ENCODE peak calls at places on chromosomes 13 and 19, in nine cellular contexts. O is fibroblast of the aortic adventitia, F is foreskin fibroblast, G is heart left ventricle, C is A549, M is ovary, L is astrocyte of the spinal cord, R is AG09319, A is mammary epithelial cell. J is an unnamed sample.

GRCh38 chr19:5130371-5131030 is 161.6 kb downstream of the KDM4B start:
- DNase-seq in O (no peak), F (no peak), G (no peak), C (no peak), M (no peak), L (no peak), R (no peak), A (no peak), J (no peak)

GRCh38 chr19:45130888-45131615 is 29.7 kb downstream of the NKPD1 start:
- DNase-seq in O (no peak), F (no peak), G (no peak), C (peak), M (no peak), L (peak), R (no peak), A (peak), J (no peak)

GRCh38 chr13:89052699-89053098 is 1381.5 kb downstream of the SLITRK5 start:
- DNase-seq in O (no peak), F (no peak), G (no peak), C (no peak), M (no peak), L (no peak), R (no peak), A (no peak), J (no peak)

GRCh38 chr13:113819731-113820715 is 43.9 kb downstream of the GAS6 start:
- DNase-seq in O (no peak), F (no peak), G (peak), C (no peak), M (peak), L (peak), R (no peak), A (no peak), J (no peak)

GRCh38 chr13:28475916-28476725 is 18.8 kb downstream of the FLT1 start:
- DNase-seq in O (peak), F (peak), G (no peak), C (no peak), M (no peak), L (peak), R (peak), A (peak), J (peak)

GRCh38 chr19:39052243-39052746 is 19.9 kb upstream of the FBXO27 start:
- DNase-seq in O (peak), F (peak), G (peak), C (peak), M (peak), L (peak), R (no peak), A (peak), J (no peak)

GRCh38 chr13:53197424-53197823 is 168.8 kb downstream of the OLFM4 start:
- DNase-seq in O (no peak), F (no peak), G (no peak), C (no peak), M (no peak), L (no peak), R (no peak), A (no peak), J (no peak)

GRCh38 chr13:99740261-99740979 is 231.1 kb downstream of the ZIC5 start:
- DNase-seq in O (no peak), F (peak), G (no peak), C (no peak), M (no peak), L (no peak), R (no peak), A (no peak), J (no peak)

GRCh38 chr13:106352850-106353249 is 182.6 kb downstream of the EFNB2 start:
- DNase-seq in O (no peak), F (no peak), G (no peak), C (no peak), M (no peak), L (no peak), R (no peak), A (no peak), J (no peak)

GRCh38 chr13:107296804-107297203 is 728.9 kb upstream of the ARGLU1 start:
- DNase-seq in O (peak), F (no peak), G (no peak), C (no peak), M (no peak), L (peak), R (no peak), A (no peak), J (no peak)

GRCh38 chr13:110379905-110380341 is 72.8 kb downstream of the COL4A2 start:
- DNase-seq in O (peak), F (peak), G (no peak), C (no peak), M (no peak), L (peak), R (no peak), A (no peak), J (peak)

GRCh38 chr19:16226878-16227836 is 29.4 kb downstream of the AP1M1 start:
- DNase-seq in O (no peak), F (no peak), G (peak), C (no peak), M (no peak), L (no peak), R (no peak), A (no peak), J (no peak)

GRCh38 chr19:36040495-36040894 is 7.8 kb upstream of the CLIP3 start:
- DNase-seq in O (no peak), F (no peak), G (no peak), C (no peak), M (no peak), L (no peak), R (no peak), A (no peak), J (no peak)

GRCh38 chr19:29019403-29019802 is 193.5 kb downstream of the UQCRFS1 start:
- DNase-seq in O (no peak), F (no peak), G (no peak), C (no peak), M (no peak), L (no peak), R (no peak), A (no peak), J (no peak)

GRCh38 chr19:45558399-45558878 is 26.2 kb downstream of the OPA3 start:
- DNase-seq in O (peak), F (no peak), G (no peak), C (peak), M (no peak), L (peak), R (no peak), A (peak), J (no peak)

GRCh38 chr19:33819496-33819874 is 22.8 kb downstream of the KCTD15 start:
- DNase-seq in O (no peak), F (no peak), G (no peak), C (no peak), M (no peak), L (peak), R (no peak), A (no peak), J (no peak)

GRCh38 chr19:29672933-29673336 is 7.7 kb downstream of the PLEKHF1 start:
- DNase-seq in O (no peak), F (no peak), G (no peak), C (no peak), M (no peak), L (no peak), R (no peak), A (no peak), J (no peak)

GRCh38 chr19:38003427-38004099 is 96.6 kb downstream of the SIPA1L3 start:
- DNase-seq in O (peak), F (peak), G (peak), C (no peak), M (peak), L (peak), R (peak), A (peak), J (peak)

GRCh38 chr13:32639502-32640105 is 53.4 kb downstream of the PDS5B start:
- DNase-seq in O (peak), F (peak), G (no peak), C (peak), M (peak), L (peak), R (peak), A (peak), J (peak)

GRCh38 chr13:101757446-101758039 is 305.1 kb downstream of the ITGBL1 start:
- DNase-seq in O (peak), F (peak), G (no peak), C (peak), M (no peak), L (peak), R (peak), A (peak), J (peak)

GRCh38 chr13:98172570-98173405 is 4.3 kb downstream of the RNF113B start:
- DNase-seq in O (peak), F (no peak), G (no peak), C (no peak), M (no peak), L (peak), R (no peak), A (no peak), J (no peak)

GRCh38 chr19:1907563-1908363 is 2.6 kb downstream of the ADAT3 start:
- DNase-seq in O (no peak), F (no peak), G (no peak), C (no peak), M (peak), L (no peak), R (no peak), A (peak), J (no peak)

GRCh38 chr19:35913589-35913988 is 5.5 kb upstream of the TYROBP start:
- DNase-seq in O (no peak), F (no peak), G (no peak), C (no peak), M (no peak), L (no peak), R (no peak), A (peak), J (no peak)

GRCh38 chr19:15836345-15836594 is 20.8 kb upstream of the OR10H1 start:
- DNase-seq in O (peak), F (no peak), G (no peak), C (no peak), M (no peak), L (no peak), R (no peak), A (no peak), J (no peak)

GRCh38 chr19:9407827-9408226 is 27.5 kb downstream of the ZNF266 start:
- DNase-seq in O (no peak), F (no peak), G (no peak), C (no peak), M (no peak), L (no peak), R (no peak), A (no peak), J (peak)

GRCh38 chr13:77114271-77114670 is 87.3 kb upstream of the FBXL3 start:
- DNase-seq in O (no peak), F (no peak), G (no peak), C (no peak), M (no peak), L (peak), R (no peak), A (no peak), J (no peak)

GRCh38 chr19:3852614-3853254 is 16.1 kb downstream of the ZFR2 start:
- DNase-seq in O (peak), F (peak), G (no peak), C (peak), M (no peak), L (peak), R (peak), A (peak), J (peak)

GRCh38 chr13:94972262-94972661 is 259.9 kb upstream of the SOX21 start:
- DNase-seq in O (no peak), F (no peak), G (no peak), C (no peak), M (no peak), L (no peak), R (no peak), A (no peak), J (no peak)

GRCh38 chr13:94967183-94968039 is 255.1 kb upstream of the SOX21 start:
- DNase-seq in O (peak), F (no peak), G (peak), C (peak), M (peak), L (peak), R (no peak), A (no peak), J (no peak)

GRCh38 chr13:94966380-94966779 is 254.0 kb upstream of the SOX21 start:
- DNase-seq in O (no peak), F (no peak), G (no peak), C (no peak), M (no peak), L (no peak), R (no peak), A (no peak), J (no peak)

GRCh38 chr13:94968757-94969086 is 256.4 kb upstream of the SOX21 start:
- DNase-seq in O (peak), F (no peak), G (no peak), C (peak), M (no peak), L (no peak), R (no peak), A (no peak), J (no peak)

DNA sequence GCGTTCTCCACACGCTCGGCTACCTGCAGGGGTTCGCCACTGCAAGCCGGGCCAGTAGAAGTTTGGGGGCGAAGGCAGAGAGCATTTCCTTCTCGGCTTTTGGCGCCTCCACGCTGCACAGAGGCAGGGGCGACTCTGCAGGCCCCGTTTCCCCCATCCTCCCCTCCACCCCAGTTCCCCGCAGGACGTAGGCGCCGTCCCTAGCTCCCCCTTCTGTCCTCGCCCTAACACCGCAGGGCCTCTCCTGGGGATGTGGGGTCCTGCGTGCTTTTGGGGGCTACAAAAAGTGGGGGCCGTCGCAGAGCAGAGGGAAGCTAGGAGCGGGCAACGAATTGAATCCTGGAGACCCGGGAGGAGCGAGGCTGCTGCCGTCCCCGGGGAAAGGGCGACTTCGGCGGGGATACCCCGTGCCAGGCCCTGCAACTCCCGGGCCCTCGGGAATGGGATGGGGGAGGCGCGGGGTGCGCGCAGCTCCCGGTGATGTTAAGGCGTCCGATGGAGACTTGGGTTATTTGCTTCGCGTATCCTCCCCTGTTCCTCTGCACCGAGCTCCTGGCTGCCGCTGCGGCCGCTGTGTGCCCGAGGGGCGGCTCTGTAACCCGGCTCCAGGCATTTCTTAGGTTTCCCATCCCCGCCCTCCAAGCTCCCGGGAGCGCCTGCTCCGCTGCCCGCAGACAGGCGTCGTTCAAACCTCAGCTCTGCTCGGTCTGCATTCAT is 255.9 kb upstream of the SOX21 start:
- DNase-seq in O (no peak), F (no peak), G (no peak), C (peak), M (peak), L (peak), R (no peak), A (no peak), J (no peak)
- TF ChIP-seq CTCF in O (no peak), F (no peak), G (no peak), C (peak), M (no peak), L (peak), R (no peak), A (no peak), J (no peak)

GRCh38 chr13:30115257-30115600 is 192.1 kb downstream of the KATNAL1 start:
- DNase-seq in O (no peak), F (no peak), G (no peak), C (no peak), M (no peak), L (no peak), R (no peak), A (no peak), J (no peak)
- TF ChIP-seq CTCF in O (no peak), F (no peak), G (no peak), C (no peak), M (no peak), L (no peak), R (no peak), A (no peak), J (peak)

DNA sequence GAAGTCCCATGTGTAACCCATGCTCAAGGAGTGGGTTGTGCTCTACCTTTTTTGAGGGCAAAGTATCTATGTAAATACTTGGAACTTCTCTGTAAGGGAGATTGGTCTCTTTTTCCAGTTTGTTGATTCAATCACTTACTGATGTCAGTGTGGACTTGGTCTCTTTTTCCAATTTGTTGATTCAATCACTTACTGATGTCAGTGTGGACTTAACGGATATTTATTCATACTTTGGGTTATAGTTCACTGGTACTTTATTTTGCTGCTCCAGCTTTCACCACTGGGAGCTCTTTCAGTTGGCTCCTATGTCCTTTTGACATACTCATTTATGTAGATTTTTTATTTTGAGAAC is 36.4 kb downstream of the COG3 start:
- DNase-seq in O (no peak), F (no peak), G (no peak), C (no peak), M (no peak), L (no peak), R (no peak), A (no peak), J (no peak)
- TF ChIP-seq CTCF in O (no peak), F (no peak), G (no peak), C (no peak), M (no peak), L (no peak), R (no peak), A (no peak), J (peak)

DNA sequence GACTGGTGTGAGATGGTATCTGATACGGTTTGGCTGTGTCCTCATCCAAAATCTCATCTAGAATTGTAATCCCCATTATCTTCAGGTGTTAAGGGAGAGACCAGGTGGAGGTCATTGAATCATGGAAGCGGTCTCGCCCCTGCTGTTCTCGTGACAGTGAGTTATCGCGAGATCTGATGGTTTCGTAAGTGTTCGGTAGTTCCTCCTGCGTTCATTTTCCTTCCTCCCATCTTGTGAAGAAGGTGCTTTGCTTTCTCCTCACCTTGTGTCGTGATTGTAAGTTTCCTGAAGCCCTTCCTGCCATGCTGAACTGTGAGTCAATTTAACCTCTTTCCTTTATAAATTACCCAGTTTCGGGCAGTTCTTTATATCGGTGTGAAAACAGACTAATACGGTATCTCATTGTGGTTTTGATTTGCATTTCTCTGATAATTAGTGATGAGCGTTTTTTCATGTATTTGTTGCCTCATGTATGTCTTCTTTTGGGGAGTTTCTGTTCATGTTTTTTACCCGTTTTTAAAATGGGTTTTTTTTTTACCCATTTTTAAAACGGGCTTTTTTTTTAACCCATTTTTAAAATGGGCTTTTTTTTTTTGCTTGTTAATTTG is 102.8 kb upstream of the SLC10A2 start:
- DNase-seq in O (no peak), F (no peak), G (no peak), C (no peak), M (no peak), L (no peak), R (no peak), A (no peak), J (no peak)
- TF ChIP-seq CTCF in O (no peak), F (no peak), G (no peak), C (no peak), M (no peak), L (no peak), R (no peak), A (no peak), J (no peak)

J was measured in HFFc6.